ENCODE peak calls at places on chromosomes 2 and 18, in ten cellular contexts. W, N, S, I, M, U, V, P, X and L are unnamed samples.

GRCh38 chr18:26480897-26481795 is 67.2 kb downstream of the KCTD1 start:
- DNase-seq in W (no peak), N (no peak), S (no peak), I (no peak), M (no peak), U (peak; percentile 96), V (no peak), P (no peak), X (peak; percentile 96), L (no peak)

GRCh38 chr2:38202713-38203454 is 126.9 kb upstream of the CYP1B1 start:
- DNase-seq in W (no peak), N (no peak), S (no peak), I (no peak), M (no peak), U (no peak), V (no peak), P (no peak), X (peak; percentile 41), L (no peak)

GRCh38 chr2:190504912-190505311 is 29.6 kb downstream of the NEMP2 start:
- DNase-seq in W (no peak), N (no peak), S (no peak), I (no peak), M (no peak), U (no peak), V (no peak), P (no peak), X (no peak), L (no peak)

GRCh38 chr2:29047083-29047840 is 27.1 kb downstream of the PCARE start:
- DNase-seq in W (no peak), N (no peak), S (no peak), I (no peak), M (no peak), U (no peak), V (no peak), P (no peak), X (no peak), L (no peak)

GRCh38 chr2:112483047-112483473 is 1.1 kb downstream of the TTL start:
- DNase-seq in W (no peak), N (no peak), S (no peak), I (peak; percentile 28), M (no peak), U (peak; percentile 57), V (no peak), P (no peak), X (peak; percentile 73), L (peak; percentile 44)

GRCh38 chr2:47269316-47270232 is 114.5 kb upstream of the STPG4 start:
- DNase-seq in W (no peak), N (no peak), S (no peak), I (peak; percentile 42), M (no peak), U (peak; percentile 96), V (no peak), P (peak; percentile 68), X (peak; percentile 99), L (no peak)

GRCh38 chr2:132429351-132429750 is 12.7 kb downstream of the GPR39 start:
- DNase-seq in W (no peak), N (no peak), S (no peak), I (no peak), M (no peak), U (no peak), V (no peak), P (no peak), X (no peak), L (no peak)

GRCh38 chr2:95268208-95269035 is 5.8 kb upstream of the PROM2 start:
- DNase-seq in W (no peak), N (no peak), S (peak; percentile 7), I (no peak), M (no peak), U (no peak), V (peak; percentile 65), P (peak; percentile 27), X (no peak), L (no peak)

GRCh38 chr2:130336877-130337734 is 5.6 kb upstream of the IMP4 start:
- DNase-seq in W (peak; percentile 29), N (peak; percentile 86), S (peak; percentile 91), I (peak; percentile 84), M (peak; percentile 88), U (peak; percentile 84), V (peak; percentile 95), P (peak; percentile 72), X (peak; percentile 77), L (peak; percentile 86)

GRCh38 chr2:117977696-117978095 is 36.2 kb downstream of the CCDC93 start:
- DNase-seq in W (no peak), N (no peak), S (no peak), I (no peak), M (no peak), U (no peak), V (no peak), P (no peak), X (peak; percentile 33), L (no peak)

GRCh38 chr2:170923799-170924198 is 5.3 kb upstream of the GORASP2 start:
- DNase-seq in W (no peak), N (no peak), S (no peak), I (no peak), M (no peak), U (no peak), V (no peak), P (no peak), X (no peak), L (no peak)

GRCh38 chr18:46546111-46546640 is 110.8 kb downstream of the LOXHD1 start:
- DNase-seq in W (no peak), N (no peak), S (no peak), I (no peak), M (no peak), U (no peak), V (no peak), P (no peak), X (no peak), L (no peak)

GRCh38 chr2:169827272-169828140 is at the start of gene UBR3:
- DNase-seq in W (peak; percentile 85), N (peak; percentile 97), S (peak; percentile 86), I (peak; percentile 97), M (peak; percentile 98), U (peak; percentile 91), V (peak; percentile 94), P (peak; percentile 93), X (peak; percentile 91), L (peak; percentile 99)
- TF ChIP-seq CTCF in W (no peak), N (no peak), S (no peak), I (no peak), M (no peak), U (peak; percentile 11), V (peak; percentile 15), P (no peak), X (peak; percentile 21), L (no peak)

GRCh38 chr18:21933931-21934765 is 193.6 kb downstream of the MIB1 start:
- DNase-seq in W (no peak), N (no peak), S (no peak), I (no peak), M (no peak), U (no peak), V (no peak), P (no peak), X (no peak), L (no peak)

GRCh38 chr18:21930177-21930576 is 189.6 kb downstream of the MIB1 start:
- DNase-seq in W (no peak), N (no peak), S (no peak), I (no peak), M (no peak), U (no peak), V (no peak), P (no peak), X (no peak), L (no peak)

GRCh38 chr18:21934766-21935015 is 194.1 kb downstream of the MIB1 start:
- DNase-seq in W (no peak), N (no peak), S (no peak), I (no peak), M (no peak), U (no peak), V (no peak), P (no peak), X (no peak), L (no peak)

GRCh38 chr18:21928925-21929324 is 188.3 kb downstream of the MIB1 start:
- DNase-seq in W (no peak), N (no peak), S (no peak), I (no peak), M (no peak), U (no peak), V (no peak), P (no peak), X (no peak), L (no peak)
- TF ChIP-seq CTCF in W (no peak), N (no peak), S (no peak), I (no peak), M (no peak), U (no peak), V (no peak), P (no peak), X (no peak), L (no peak)

GRCh38 chr18:48547456-48548403 is 8.9 kb downstream of the CTIF start:
- DNase-seq in W (no peak), N (no peak), S (no peak), I (peak; percentile 49), M (no peak), U (peak; percentile 77), V (no peak), P (no peak), X (peak; percentile 90), L (no peak)

GRCh38 chr18:48548404-48548771 is 9.6 kb downstream of the CTIF start:
- DNase-seq in W (no peak), N (no peak), S (no peak), I (peak; percentile 44), M (no peak), U (no peak), V (no peak), P (no peak), X (no peak), L (no peak)

GRCh38 chr18:48544661-48545415 is 6.0 kb downstream of the CTIF start:
- DNase-seq in W (no peak), N (no peak), S (no peak), I (no peak), M (no peak), U (no peak), V (no peak), P (no peak), X (no peak), L (no peak)

GRCh38 chr18:48545690-48546365 is 7.0 kb downstream of the CTIF start:
- DNase-seq in W (no peak), N (no peak), S (no peak), I (peak; percentile 80), M (no peak), U (peak; percentile 67), V (no peak), P (peak; percentile 36), X (peak; percentile 90), L (no peak)

DNA sequence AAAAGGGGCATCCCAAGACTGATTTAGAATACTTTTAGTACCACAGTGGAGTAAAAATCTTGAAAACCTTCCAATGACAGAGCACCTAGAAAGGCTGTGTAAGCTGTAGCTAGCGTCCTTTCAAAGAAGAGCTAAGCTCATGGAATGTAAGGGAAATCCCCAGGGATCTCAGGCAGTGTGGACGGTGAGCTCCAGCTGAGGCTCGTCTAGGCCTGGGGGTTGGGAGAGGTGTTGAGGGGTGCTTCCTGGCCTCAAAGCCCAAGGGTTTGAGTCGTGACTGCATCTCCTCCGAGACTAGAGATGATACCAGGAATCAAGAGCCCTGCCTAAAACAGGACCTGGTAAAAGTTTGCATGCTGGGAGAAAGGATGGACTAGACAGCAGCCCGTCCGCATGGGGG is 7.6 kb downstream of the CTIF start:
- DNase-seq in W (no peak), N (no peak), S (no peak), I (no peak), M (no peak), U (peak; percentile 25), V (no peak), P (no peak), X (peak; percentile 81), L (no peak)
- TF ChIP-seq CTCF in W (no peak), N (no peak), S (no peak), I (no peak), M (no peak), U (no peak), V (no peak), P (no peak), X (no peak), L (no peak)

GRCh38 chr2:84830758-84831500 is 50.0 kb downstream of the TRABD2A start:
- DNase-seq in W (no peak), N (no peak), S (no peak), I (no peak), M (no peak), U (no peak), V (no peak), P (no peak), X (no peak), L (no peak)
- TF ChIP-seq CTCF in W (no peak), N (no peak), S (no peak), I (no peak), M (no peak), U (no peak), V (no peak), P (no peak), X (no peak), L (no peak)